ENCODE peak calls at places on chromosomes 13 and 19, in seven cellular contexts. T, M, R, X, P, H and C are unnamed samples.

GRCh38 chr13:49373699-49374098 is 70.2 kb downstream of the CAB39L start:
- DNase-seq in T (no peak), M (no peak), R (peak; percentile 30), X (no peak), P (no peak), H (no peak), C (peak; percentile 35)

GRCh38 chr19:55189424-55189823 is 9.3 kb upstream of the SYT5 start:
- DNase-seq in T (no peak), M (no peak), R (peak; percentile 96), X (no peak), P (no peak), H (no peak), C (peak; percentile 97)

GRCh38 chr19:5120321-5120720 is 151.4 kb downstream of the KDM4B start:
- DNase-seq in T (no peak), M (no peak), R (no peak), X (no peak), P (no peak), H (no peak), C (no peak)

GRCh38 chr13:103297083-103297482 is 230.9 kb upstream of the SLC10A2 start:
- DNase-seq in T (no peak), M (no peak), R (no peak), X (no peak), P (no peak), H (no peak), C (no peak)

GRCh38 chr13:29918845-29919244 is 68.4 kb upstream of the UBL3 start:
- DNase-seq in T (no peak), M (no peak), R (peak; percentile 92), X (peak; percentile 78), P (no peak), H (no peak), C (peak; percentile 85)

GRCh38 chr13:45696610-45697226 is 5.4 kb upstream of the CBY2 start:
- DNase-seq in T (peak; percentile 42), M (no peak), R (peak; percentile 27), X (no peak), P (no peak), H (no peak), C (peak; percentile 2)

GRCh38 chr13:114096811-114097503 is 35.5 kb downstream of the RASA3 start:
- DNase-seq in T (no peak), M (no peak), R (no peak), X (no peak), P (no peak), H (no peak), C (no peak)

GRCh38 chr13:66911411-66911939 is 318.7 kb downstream of the PCDH9 start:
- DNase-seq in T (no peak), M (no peak), R (no peak), X (no peak), P (no peak), H (no peak), C (no peak)

GRCh38 chr13:21022056-21022693 is 39.2 kb downstream of the LATS2 start:
- DNase-seq in T (peak; percentile 45), M (no peak), R (no peak), X (no peak), P (no peak), H (no peak), C (no peak)

GRCh38 chr19:54186934-54187381 is 2.4 kb downstream of the MBOAT7 start:
- DNase-seq in T (no peak), M (no peak), R (no peak), X (peak; percentile 71), P (no peak), H (no peak), C (no peak)

GRCh38 chr19:13207237-13208130 is 57.3 kb downstream of the IER2 start:
- DNase-seq in T (peak; percentile 53), M (no peak), R (no peak), X (no peak), P (no peak), H (no peak), C (peak; percentile 11)

GRCh38 chr13:54705738-54706137 is 1677.1 kb downstream of the OLFM4 start:
- DNase-seq in T (no peak), M (no peak), R (no peak), X (no peak), P (no peak), H (no peak), C (no peak)

GRCh38 chr19:6319376-6319775 is 14.0 kb downstream of the ACER1 start:
- DNase-seq in T (no peak), M (no peak), R (no peak), X (no peak), P (no peak), H (no peak), C (no peak)

GRCh38 chr13:113864303-113864890 is 521 bp upstream of the GAS6 start:
- DNase-seq in T (no peak), M (no peak), R (no peak), X (no peak), P (no peak), H (no peak), C (peak; percentile 18)

GRCh38 chr13:38941353-38941945 is 49.2 kb downstream of the STOML3 start:
- DNase-seq in T (no peak), M (no peak), R (no peak), X (no peak), P (no peak), H (no peak), C (peak; percentile 0)

GRCh38 chr19:20969498-20969897 is 46.4 kb downstream of the ZNF85 start:
- DNase-seq in T (no peak), M (no peak), R (no peak), X (peak; percentile 64), P (no peak), H (no peak), C (no peak)

GRCh38 chr19:55156202-55157063 is 1.1 kb downstream of the TNNI3 start:
- DNase-seq in T (no peak), M (no peak), R (no peak), X (peak; percentile 75), P (peak; percentile 88), H (peak; percentile 42), C (no peak)

GRCh38 chr19:996051-996838 is 4.0 kb upstream of the GRIN3B start:
- DNase-seq in T (peak; percentile 52), M (peak; percentile 74), R (peak; percentile 55), X (no peak), P (peak; percentile 33), H (peak; percentile 53), C (peak; percentile 61)

GRCh38 chr13:50531917-50532899 is 311.3 kb downstream of the DLEU7 start:
- DNase-seq in T (peak; percentile 42), M (no peak), R (no peak), X (no peak), P (no peak), H (no peak), C (peak; percentile 67)

GRCh38 chr19:56994251-56995017 is 125.4 kb upstream of the USP29 start:
- DNase-seq in T (no peak), M (no peak), R (no peak), X (no peak), P (no peak), H (no peak), C (no peak)

GRCh38 chr13:107242138-107242537 is 674.2 kb upstream of the ARGLU1 start:
- DNase-seq in T (no peak), M (no peak), R (no peak), X (no peak), P (no peak), H (no peak), C (no peak)

GRCh38 chr13:32428581-32429072 is 697 bp upstream of the N4BP2L1 start:
- DNase-seq in T (peak; percentile 78), M (no peak), R (no peak), X (no peak), P (no peak), H (no peak), C (no peak)

GRCh38 chr19:49894879-49895565 is 1.7 kb downstream of the IL4I1 start:
- DNase-seq in T (no peak), M (peak; percentile 67), R (no peak), X (no peak), P (no peak), H (no peak), C (no peak)

GRCh38 chr19:50535672-50536071 is 22.0 kb upstream of the ASPDH start:
- DNase-seq in T (no peak), M (no peak), R (no peak), X (no peak), P (no peak), H (no peak), C (no peak)

GRCh38 chr19:39217094-39217493 is 13.0 kb upstream of the SYCN start:
- DNase-seq in T (no peak), M (no peak), R (no peak), X (no peak), P (no peak), H (no peak), C (no peak)

GRCh38 chr19:55113570-55114039 is 3.8 kb downstream of the PPP1R12C start:
- DNase-seq in T (no peak), M (no peak), R (peak; percentile 78), X (peak; percentile 81), P (no peak), H (no peak), C (peak; percentile 95)

GRCh38 chr13:109760951-109761350 is 25.4 kb downstream of the IRS2 start:
- DNase-seq in T (no peak), M (no peak), R (no peak), X (no peak), P (no peak), H (no peak), C (no peak)

GRCh38 chr19:8663920-8664670 is 33.7 kb downstream of the NFILZ start:
- DNase-seq in T (peak; percentile 100), M (peak; percentile 45), R (no peak), X (no peak), P (no peak), H (peak; percentile 17), C (no peak)